ENCODE peak calls at places on chromosomes 5 and 9, in six cellular contexts. C is epithelial cell of esophagus; O is CD4-positive, alpha-beta T cell; K is HuH-7.5; U is WERI-Rb-1; Q is coronary artery. J is an unnamed sample.

GRCh38 chr9:95246547-95246946 is 71.0 kb downstream of the FANCC start:
- DNase-seq in U (no peak), C (peak), O (no peak), Q (no peak), K (no peak), J (no peak)

GRCh38 chr9:69970001-69970531 is 73.6 kb upstream of the MAMDC2 start:
- DNase-seq in K (no peak), C (no peak), O (no peak), U (no peak), Q (no peak), J (no peak)

GRCh38 chr5:60888359-60889061 is 44.4 kb upstream of the ELOVL7 start:
- DNase-seq in C (no peak), O (no peak), K (no peak), Q (no peak), U (no peak), J (no peak)

GRCh38 chr9:135715056-135715595 is 13.1 kb downstream of the KCNT1 start:
- DNase-seq in U (no peak), O (no peak), Q (no peak), K (no peak), C (no peak), J (no peak)

GRCh38 chr5:119943148-119943547 is 313.8 kb downstream of the FAM170A start:
- DNase-seq in O (no peak), U (no peak), K (no peak), C (peak), Q (no peak), J (peak)

GRCh38 chr5:39461007-39461682 is 36.4 kb upstream of the DAB2 start:
- DNase-seq in C (no peak), K (no peak), O (no peak), U (no peak), Q (no peak), J (no peak)

GRCh38 chr9:28782630-28783029 is 1209.3 kb upstream of the C9orf72 start:
- DNase-seq in U (no peak), K (no peak), C (peak), Q (no peak), O (no peak), J (no peak)

GRCh38 chr5:130710596-130710995 is 454.5 kb downstream of the HINT1 start:
- DNase-seq in C (peak), Q (no peak), O (no peak), K (peak), U (no peak), J (peak)

GRCh38 chr5:75707911-75708509 is 9.2 kb downstream of the POC5 start:
- DNase-seq in U (no peak), K (no peak), O (no peak), C (peak), Q (no peak), J (no peak)

GRCh38 chr5:95178046-95178651 is 106.7 kb downstream of the MCTP1 start:
- DNase-seq in O (no peak), K (no peak), Q (no peak), C (no peak), U (peak), J (no peak)

GRCh38 chr5:149809919-149810691 is 80.0 kb downstream of the PPARGC1B start:
- DNase-seq in K (no peak), C (no peak), O (no peak), Q (no peak), U (no peak), J (no peak)

GRCh38 chr9:130530932-130531331 is 48.4 kb upstream of the FUBP3 start:
- DNase-seq in O (no peak), Q (no peak), C (peak), U (no peak), K (no peak), J (peak)

GRCh38 chr5:98403131-98403530 is 370.3 kb upstream of the RGMB start:
- DNase-seq in U (no peak), O (no peak), K (no peak), C (no peak), Q (no peak), J (no peak)

GRCh38 chr5:170538096-170538465 is 34.3 kb downstream of the KCNIP1 start:
- DNase-seq in U (no peak), C (no peak), Q (no peak), O (no peak), K (no peak), J (no peak)

GRCh38 chr9:93589688-93590087 is 13.3 kb downstream of the PHF2 start:
- DNase-seq in U (no peak), O (no peak), Q (peak), K (no peak), C (no peak), J (no peak)

GRCh38 chr5:122145906-122146305 is 16.6 kb downstream of the ZNF474 start:
- DNase-seq in C (no peak), Q (no peak), U (no peak), K (no peak), O (no peak), J (no peak)

J was measured in RWPE1.